ENCODE peak calls at places on chromosome 4, in ten cellular contexts. W is tibial artery, G is mammary epithelial cell, F is upper lobe of left lung, V is brain microvascular endothelial cell, K is cardiac muscle cell, U is BJ, D is Panc1, Y is psoas muscle, N is tibial nerve. I is an unnamed sample.

GRCh38 chr4:109072595-109072994 is 229.9 kb downstream of the COL25A1 start:
- DNase-seq in W (no peak), G (peak; percentile 8), F (no peak), V (peak; percentile 66), K (no peak), U (peak; percentile 66), D (no peak), Y (no peak), N (peak; percentile 89), I (no peak)

GRCh38 chr4:150173854-150174398 is 95.7 kb downstream of the DCLK2 start:
- DNase-seq in W (no peak), G (no peak), F (no peak), V (peak; percentile 22), K (no peak), U (no peak), D (no peak), Y (no peak), N (no peak), I (no peak)

GRCh38 chr4:51884055-51884454 is 41.1 kb downstream of the DCUN1D4 start:
- DNase-seq in W (no peak), G (no peak), F (no peak), V (no peak), K (no peak), U (no peak), D (no peak), Y (no peak), N (no peak), I (no peak)

GRCh38 chr4:139509727-139510410 is 46.1 kb downstream of the SETD7 start:
- DNase-seq in W (no peak), G (no peak), F (no peak), V (no peak), K (peak; percentile 51), U (no peak), D (no peak), Y (no peak), N (no peak), I (peak; percentile 17)

GRCh38 chr4:48490012-48490679 is at the start of gene ZAR1:
- DNase-seq in W (no peak), G (no peak), F (no peak), V (no peak), K (peak; percentile 18), U (no peak), D (no peak), Y (peak; percentile 45), N (no peak), I (peak; percentile 41)

GRCh38 chr4:9964884-9965283 is 56.4 kb downstream of the SLC2A9 start:
- DNase-seq in W (no peak), G (no peak), F (peak; percentile 26), V (no peak), K (no peak), U (no peak), D (no peak), Y (no peak), N (peak; percentile 36), I (no peak)

GRCh38 chr4:6422105-6422504 is 50.3 kb downstream of the PPP2R2C start:
- DNase-seq in W (no peak), G (no peak), F (no peak), V (no peak), K (no peak), U (no peak), D (no peak), Y (no peak), N (no peak), I (no peak)

GRCh38 chr4:174284181-174284886 is 623 bp downstream of the CEP44 start:
- DNase-seq in W (no peak), G (peak; percentile 81), F (no peak), V (peak; percentile 56), K (peak; percentile 4), U (peak; percentile 9), D (peak; percentile 13), Y (no peak), N (no peak), I (no peak)

GRCh38 chr4:907103-907400 is 25.1 kb downstream of the GAK start:
- DNase-seq in W (no peak), G (no peak), F (no peak), V (no peak), K (no peak), U (no peak), D (no peak), Y (no peak), N (no peak), I (no peak)

GRCh38 chr4:96102541-96103018 is 262.7 kb downstream of the PDHA2 start:
- DNase-seq in W (no peak), G (peak; percentile 69), F (no peak), V (peak; percentile 49), K (no peak), U (no peak), D (no peak), Y (no peak), N (no peak), I (no peak)

GRCh38 chr4:77613267-77613666 is 7.6 kb downstream of the CXCL13 start:
- DNase-seq in W (no peak), G (no peak), F (no peak), V (no peak), K (no peak), U (no peak), D (no peak), Y (no peak), N (peak; percentile 17), I (no peak)

GRCh38 chr4:2186133-2186864 is 55.6 kb downstream of the HAUS3 start:
- DNase-seq in W (no peak), G (peak; percentile 58), F (no peak), V (no peak), K (peak; percentile 62), U (no peak), D (no peak), Y (no peak), N (no peak), I (peak; percentile 49)

GRCh38 chr4:67134616-67135015 is 410.7 kb downstream of the CENPC start:
- DNase-seq in W (no peak), G (no peak), F (no peak), V (peak; percentile 11), K (no peak), U (no peak), D (no peak), Y (no peak), N (no peak), I (no peak)

GRCh38 chr4:57063518-57063917 is 46.7 kb downstream of the IGFBP7 start:
- DNase-seq in W (no peak), G (no peak), F (no peak), V (no peak), K (no peak), U (no peak), D (no peak), Y (no peak), N (no peak), I (no peak)

GRCh38 chr4:32340591-32340990 is 1620.4 kb downstream of the PCDH7 start:
- DNase-seq in W (no peak), G (no peak), F (no peak), V (no peak), K (no peak), U (no peak), D (no peak), Y (no peak), N (no peak), I (no peak)
- TF ChIP-seq CTCF in W (no peak), G (no peak), F (no peak), V (no peak), K (no peak), U (no peak), D (no peak), Y (no peak), N (no peak), I (no peak)

GRCh38 chr4:122562436-122562835 is 58.4 kb downstream of the IL21 start:
- DNase-seq in W (no peak), G (no peak), F (no peak), V (no peak), K (no peak), U (no peak), D (no peak), Y (no peak), N (no peak), I (no peak)
- H3K4me3 ChIP-seq in W (no peak overlapping the region), G (no peak overlapping the region), F (no peak overlapping the region), V (no peak overlapping the region), K (no peak overlapping the region), U (no peak overlapping the region), D (no peak overlapping the region), Y (no peak overlapping the region), N (no peak overlapping the region), I (no peak overlapping the region)

GRCh38 chr4:95023110-95023509 is 265.4 kb downstream of the BMPR1B start:
- DNase-seq in W (no peak), G (no peak), F (no peak), V (no peak), K (no peak), U (no peak), D (no peak), Y (no peak), N (no peak), I (no peak)

GRCh38 chr4:95017690-95018089 is 259.9 kb downstream of the BMPR1B start:
- DNase-seq in W (no peak), G (no peak), F (no peak), V (no peak), K (no peak), U (no peak), D (no peak), Y (no peak), N (no peak), I (no peak)

GRCh38 chr4:95021099-95021498 is 263.3 kb downstream of the BMPR1B start:
- DNase-seq in W (no peak), G (no peak), F (no peak), V (no peak), K (no peak), U (no peak), D (no peak), Y (no peak), N (no peak), I (no peak)

GRCh38 chr4:95020521-95020920 is 262.8 kb downstream of the BMPR1B start:
- DNase-seq in W (no peak), G (no peak), F (no peak), V (no peak), K (no peak), U (no peak), D (no peak), Y (no peak), N (no peak), I (no peak)

GRCh38 chr4:95018845-95019244 is 261.1 kb downstream of the BMPR1B start:
- DNase-seq in W (no peak), G (no peak), F (no peak), V (no peak), K (no peak), U (no peak), D (no peak), Y (no peak), N (no peak), I (no peak)
- H3K36me3 ChIP-seq in W (no peaks in the 10 kb centered on the region), G (no peaks in the 10 kb centered on the region), F (no peaks in the 10 kb centered on the region), V (no peaks in the 10 kb centered on the region), K (no peaks in the 10 kb centered on the region), U (no peaks in the 10 kb centered on the region), D (no peaks in the 10 kb centered on the region), Y (no peaks in the 10 kb centered on the region), N (no peaks in the 10 kb centered on the region), I (no peaks in the 10 kb centered on the region)

DNA sequence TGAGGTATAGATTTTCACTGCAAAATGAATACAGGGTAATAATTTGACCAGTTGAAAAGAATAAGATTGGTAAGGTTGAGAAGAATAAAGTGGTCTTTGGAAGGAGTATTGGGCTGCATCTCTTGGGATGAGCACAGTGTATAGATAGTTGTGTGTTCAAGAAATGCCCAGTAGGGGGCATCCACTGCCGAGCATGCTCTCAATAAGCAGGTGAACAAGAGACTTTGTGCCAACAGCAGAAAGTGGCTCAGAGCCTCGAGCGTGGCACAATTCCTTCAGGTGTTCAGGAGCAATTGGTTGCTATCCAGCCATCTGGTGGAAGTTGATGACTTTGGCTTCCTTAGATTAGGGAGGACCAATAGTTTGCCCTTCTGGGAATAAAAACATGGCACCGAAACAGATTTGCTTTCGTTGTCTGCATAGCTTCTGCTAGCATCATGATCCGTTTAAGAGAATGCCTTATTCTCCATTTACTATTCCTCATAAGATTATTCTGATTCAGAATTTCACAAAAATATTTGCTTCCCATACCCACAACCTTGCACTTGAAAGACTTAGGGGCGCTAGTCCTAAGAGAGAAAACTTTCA is 258.1 kb upstream of the NEIL3 start:
- DNase-seq in W (no peak), G (peak; percentile 30), F (no peak), V (no peak), K (peak; percentile 51), U (no peak), D (no peak), Y (no peak), N (no peak), I (no peak)
- TF ChIP-seq CTCF in W (no peak), G (peak; percentile 68), F (peak; percentile 6), V (peak; percentile 57), K (peak; percentile 55), U (peak; percentile 27), D (peak; percentile 51), Y (no peak), N (no peak), I (no peak)

I was measured in mucosa of descending colon.